ENCODE peak calls at places on chromosomes 13 and 19, in five cellular contexts. Y is GDM1; U is mammary epithelial cell; V is WTC11; C is activated CD4-positive, CD25-positive, alpha-beta regulatory T cell. O is an unnamed sample.

GRCh38 chr19:35106291-35106583 is 9.4 kb upstream of the FXYD3 start:
- DNase-seq in Y (no peak), V (no peak), U (no peak), C (no peak), O (peak)

GRCh38 chr19:39083983-39084731 is at the start of gene ACP7:
- DNase-seq in Y (no peak), U (no peak), C (no peak), V (peak), O (no peak)

GRCh38 chr13:99864627-99864990 is 107.0 kb downstream of the ZIC5 start:
- DNase-seq in C (no peak), U (no peak), V (no peak), Y (no peak), O (no peak)

GRCh38 chr13:51614350-51614786 is 30.1 kb downstream of the WDFY2 start:
- DNase-seq in V (no peak), Y (no peak), U (no peak), C (no peak), O (peak)

GRCh38 chr19:3178377-3178972 is at the start of gene S1PR4:
- DNase-seq in V (no peak), C (peak), U (no peak), Y (peak), O (no peak)

GRCh38 chr19:51565583-51565982 is 5.5 kb upstream of the ZNF175 start:
- DNase-seq in C (no peak), Y (peak), U (no peak), V (no peak), O (no peak)

GRCh38 chr13:49040872-49041271 is 65.2 kb downstream of the FNDC3A start:
- DNase-seq in Y (no peak), U (no peak), V (no peak), C (no peak), O (no peak)

GRCh38 chr13:73767191-73767741 is 366.9 kb downstream of the KLF12 start:
- DNase-seq in U (no peak), C (no peak), Y (no peak), V (peak), O (peak)

GRCh38 chr13:37816276-37816675 is 53.3 kb downstream of the TRPC4 start:
- DNase-seq in V (no peak), C (no peak), Y (no peak), U (no peak), O (no peak)

GRCh38 chr19:6063576-6063961 is 46.7 kb downstream of the RFX2 start:
- DNase-seq in V (no peak), C (no peak), Y (no peak), U (no peak), O (no peak)

GRCh38 chr13:30421093-30422055 is 919 bp upstream of the UBE2L5 start:
- DNase-seq in C (peak), Y (peak), U (peak), V (peak), O (peak)

GRCh38 chr13:113654175-113654560 is 3.8 kb downstream of the ATP4B start:
- DNase-seq in V (peak), Y (no peak), C (no peak), U (no peak), O (no peak)

GRCh38 chr19:18460313-18460712 is 22.4 kb upstream of the ISYNA1 start:
- DNase-seq in U (peak), C (no peak), Y (no peak), V (no peak), O (no peak)

GRCh38 chr19:17645339-17645963 is 42.7 kb downstream of the UNC13A start:
- DNase-seq in C (no peak), U (no peak), V (no peak), Y (no peak), O (no peak)

GRCh38 chr19:49716154-49716553 is 25.2 kb downstream of the CPT1C start:
- DNase-seq in C (no peak), U (no peak), Y (no peak), V (no peak), O (no peak)

GRCh38 chr19:19106061-19106551 is 32.2 kb downstream of the TMEM161A start:
- DNase-seq in Y (no peak), C (no peak), V (peak), U (no peak), O (no peak)

GRCh38 chr13:97225533-97225932 is 3.4 kb downstream of the MBNL2 start:
- DNase-seq in V (no peak), Y (no peak), U (peak), C (no peak), O (peak)

GRCh38 chr19:2561221-2561620 is 85.3 kb downstream of the GADD45B start:
- DNase-seq in V (no peak), C (no peak), U (no peak), Y (no peak), O (no peak)

GRCh38 chr13:47038196-47038595 is 141.3 kb upstream of the HTR2A start:
- DNase-seq in V (no peak), U (no peak), C (no peak), Y (no peak), O (no peak)

GRCh38 chr13:100176781-100177389 is 88.0 kb downstream of the PCCA start:
- DNase-seq in Y (no peak), V (no peak), C (no peak), U (peak), O (no peak)

O was measured in pons.